ENCODE peak calls at places on chromosomes 11 and 22, in six cellular contexts. I is body of pancreas, N is A549, G is esophagus squamous epithelium, M is testis, H is GM12892. D is an unnamed sample.

GRCh38 chr11:17905477-17905876 is 107.4 kb downstream of the SERGEF start:
- DNase-seq in I (no peak), N (no peak), G (no peak), M (no peak), H (peak; percentile 13), D (no peak)

GRCh38 chr11:29343465-29344333 is 673.1 kb downstream of the KCNA4 start:
- DNase-seq in I (peak; percentile 75), N (peak; percentile 72), G (peak; percentile 0), M (peak; percentile 84), H (no peak), D (peak; percentile 12)

GRCh38 chr11:69387409-69387885 is 93.5 kb downstream of the MYEOV start:
- DNase-seq in I (no peak), N (no peak), G (no peak), M (no peak), H (no peak), D (no peak)

GRCh38 chr22:43301866-43302265 is 41.3 kb downstream of the SCUBE1 start:
- DNase-seq in I (no peak), N (no peak), G (no peak), M (no peak), H (no peak), D (no peak)

GRCh38 chr22:31334329-31334728 is 11.8 kb downstream of the PATZ1 start:
- DNase-seq in I (no peak), N (no peak), G (no peak), M (no peak), H (no peak), D (no peak)

GRCh38 chr11:64763804-64764611 is 4.2 kb upstream of the PYGM start:
- DNase-seq in I (peak; percentile 7), N (no peak), G (no peak), M (no peak), H (no peak), D (no peak)

GRCh38 chr22:50243704-50244419 is 961 bp downstream of the TUBGCP6 start:
- DNase-seq in I (no peak), N (no peak), G (no peak), M (no peak), H (no peak), D (no peak)

GRCh38 chr11:45596571-45596970 is 68.9 kb downstream of the CHST1 start:
- DNase-seq in I (no peak), N (no peak), G (no peak), M (no peak), H (no peak), D (no peak)

GRCh38 chr11:48087422-48087821 is 107.1 kb downstream of the PTPRJ start:
- DNase-seq in I (no peak), N (no peak), G (no peak), M (no peak), H (no peak), D (no peak)

GRCh38 chr11:47715082-47715669 is at the start of gene AGBL2:
- DNase-seq in I (peak; percentile 77), N (peak; percentile 69), G (no peak), M (peak; percentile 78), H (peak; percentile 85), D (peak; percentile 39)

DNA sequence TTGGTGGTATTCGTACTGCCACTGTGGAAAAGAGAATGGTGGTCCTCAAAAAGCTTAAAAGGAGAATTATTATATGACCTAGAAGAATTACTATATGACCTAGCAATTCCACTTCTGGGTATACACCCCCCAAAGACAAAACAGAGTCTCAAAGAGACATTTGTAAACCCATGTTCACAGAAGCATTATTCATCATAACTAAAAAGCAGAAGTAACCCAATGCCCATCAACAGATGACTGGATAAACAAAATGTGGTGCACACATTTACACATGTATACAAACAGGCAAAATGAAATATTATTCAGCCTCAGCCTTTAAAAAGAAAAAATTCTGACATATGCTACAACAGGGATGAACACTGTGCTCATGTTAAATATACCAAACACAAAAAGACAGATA is 89.4 kb downstream of the ARHGAP32 start:
- DNase-seq in I (no peak), N (no peak), G (no peak), M (no peak), H (no peak), D (no peak)
- TF ChIP-seq POLR2A in I (no peak), N (no peak), G (no peak), M (no peak), H (no peak), D (no peak)

DNA sequence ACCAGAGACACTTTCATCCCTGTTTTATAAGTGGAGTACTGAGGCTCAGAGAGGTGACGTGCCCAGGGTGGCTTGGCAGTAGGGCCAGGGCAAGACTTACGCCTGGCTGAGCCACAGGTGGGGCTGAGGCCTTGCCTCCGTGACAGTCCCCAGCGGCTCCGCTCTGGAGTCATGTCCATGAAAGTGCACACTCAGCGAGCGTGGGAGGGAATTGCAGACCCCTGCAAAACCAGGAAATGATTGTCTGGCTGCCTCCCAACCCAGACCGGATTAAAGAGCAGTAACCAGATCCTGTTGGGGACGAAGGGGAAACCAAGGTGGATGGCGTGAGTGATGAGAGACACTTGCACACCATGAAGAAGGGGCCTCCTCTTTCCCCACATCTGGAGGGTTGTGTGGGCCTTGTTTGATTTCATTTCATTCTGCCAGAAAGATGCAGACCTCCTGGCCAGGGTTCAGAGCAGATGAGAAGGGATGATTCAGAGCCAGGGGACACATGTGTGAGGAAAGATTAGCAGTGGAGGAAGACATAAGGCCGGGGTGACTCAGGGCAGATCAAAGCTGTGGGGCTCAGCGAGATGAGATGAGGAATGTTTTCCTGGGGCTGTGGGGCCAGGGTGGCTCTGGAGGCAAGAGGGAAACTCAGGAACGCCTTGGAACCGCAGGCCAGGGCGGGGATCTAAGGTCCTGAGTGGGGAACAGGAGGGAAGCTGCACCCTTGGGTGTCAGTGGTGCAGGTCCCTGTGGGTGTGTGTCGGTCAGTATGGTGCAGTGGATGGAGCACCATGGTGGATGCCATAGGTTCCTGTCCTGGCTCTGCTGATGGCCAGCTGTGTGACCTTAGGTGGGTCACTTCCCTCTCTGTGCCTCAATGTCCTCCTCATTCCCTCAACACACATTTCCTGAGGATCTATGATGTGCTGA is 29.9 kb upstream of the LRRC32 start:
- DNase-seq in I (peak; percentile 15), N (peak; percentile 64), G (no peak), M (no peak), H (no peak), D (peak; percentile 88)
- TF ChIP-seq POLR2A in I (no peak), N (no peak), G (no peak), M (no peak), H (no peak), D (no peak)

GRCh38 chr22:20625270-20625669 is 117.9 kb downstream of the MED15 start:
- DNase-seq in I (no peak), N (no peak), G (no peak), M (no peak), H (no peak), D (no peak)
- TF ChIP-seq POLR2A in I (no peak), N (no peak), G (no peak), M (no peak), H (peak; percentile 47), D (no peak)

GRCh38 chr11:57781529-57781943 is 19.9 kb downstream of the CTNND1 start:
- DNase-seq in I (peak; percentile 91), N (no peak), G (no peak), M (peak; percentile 58), H (no peak), D (no peak)
- TF ChIP-seq POLR2A in I (peak; percentile 16), N (no peak), G (no peak), M (no peak), H (no peak), D (no peak)

DNA sequence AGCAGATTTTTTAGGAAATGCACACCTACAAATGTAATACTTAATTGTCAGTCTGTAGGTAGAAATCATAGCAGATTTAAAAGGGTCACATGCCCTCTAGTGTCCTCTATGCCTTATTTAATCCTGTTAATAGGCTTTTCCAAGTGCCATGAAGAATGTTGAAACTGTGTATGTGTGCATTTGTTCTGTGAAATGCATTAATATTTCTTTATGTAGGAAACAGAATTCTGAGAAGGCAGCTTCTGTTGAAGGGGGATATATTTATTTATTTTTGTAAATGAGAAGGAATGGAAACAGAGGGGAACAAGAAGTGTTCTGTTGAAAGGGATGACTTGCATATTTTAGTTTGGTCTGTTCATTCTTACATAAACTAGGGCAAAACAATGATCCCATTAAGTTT is 51.0 kb downstream of the SVIP start:
- DNase-seq in I (no peak), N (peak; percentile 11), G (no peak), M (no peak), H (no peak), D (no peak)
- TF ChIP-seq POLR2A in I (no peak), N (no peak), G (no peak), M (no peak), H (no peak), D (no peak)

GRCh38 chr22:21949948-21950347 is 2.7 kb downstream of the PPM1F start:
- DNase-seq in I (no peak), N (no peak), G (no peak), M (no peak), H (no peak), D (no peak)

GRCh38 chr22:21951062-21951461 is 1.6 kb downstream of the PPM1F start:
- DNase-seq in I (no peak), N (no peak), G (no peak), M (no peak), H (no peak), D (no peak)

GRCh38 chr22:21949569-21949918 is 3.1 kb downstream of the PPM1F start:
- DNase-seq in I (no peak), N (no peak), G (no peak), M (no peak), H (no peak), D (no peak)

GRCh38 chr22:21951931-21952465 is 650 bp downstream of the PPM1F start:
- DNase-seq in I (peak; percentile 68), N (no peak), G (no peak), M (peak; percentile 53), H (no peak), D (no peak)

GRCh38 chr22:21952586-21953571 is at the start of gene PPM1F:
- DNase-seq in I (peak; percentile 90), N (peak; percentile 55), G (peak; percentile 28), M (peak; percentile 87), H (peak; percentile 97), D (peak; percentile 73)
- TF ChIP-seq POLR2A in I (no peak), N (peak; percentile 41), G (no peak), M (no peak), H (no peak), D (peak; percentile 53)

D was measured in H54.